ENCODE peak calls at places on chromosomes 1 and 21, in four cellular contexts. Q, C, V and I are unnamed samples.

GRCh38 chr1:64550505-64550904 is 80.6 kb downstream of the CACHD1 start:
- DNase-seq in Q (no peak), C (no peak), V (no peak), I (no peak)

GRCh38 chr21:37866027-37866426 is 50.2 kb downstream of the KCNJ6 start:
- DNase-seq in Q (no peak), C (peak; percentile 23), V (no peak), I (no peak)

GRCh38 chr1:40988280-40988679 is 8.8 kb downstream of the CTPS1 start:
- DNase-seq in Q (no peak), C (no peak), V (no peak), I (no peak)

GRCh38 chr1:36711480-36711879 is 228.8 kb upstream of the CSF3R start:
- DNase-seq in Q (no peak), C (no peak), V (no peak), I (no peak)

GRCh38 chr1:66282885-66283284 is 251.1 kb upstream of the SGIP1 start:
- DNase-seq in Q (no peak), C (no peak), V (no peak), I (no peak)

GRCh38 chr1:37932759-37933158 is 14.1 kb downstream of the INPP5B start:
- DNase-seq in Q (no peak), C (no peak), V (no peak), I (no peak)

GRCh38 chr1:112744019-112744578 is 29.0 kb upstream of the PPM1J start:
- DNase-seq in Q (no peak), C (peak; percentile 4), V (no peak), I (no peak)

GRCh38 chr1:33836911-33837310 is 27.0 kb upstream of the HMGB4 start:
- DNase-seq in Q (no peak), C (no peak), V (no peak), I (no peak)

GRCh38 chr21:21688877-21689276 is 690.7 kb downstream of the NCAM2 start:
- DNase-seq in Q (no peak), C (peak; percentile 23), V (no peak), I (no peak)

GRCh38 chr1:10920063-10920626 is 92.3 kb upstream of the TARDBP start:
- DNase-seq in Q (no peak), C (no peak), V (no peak), I (no peak)

GRCh38 chr1:26733982-26734381 is 38.2 kb downstream of the ARID1A start:
- DNase-seq in Q (no peak), C (no peak), V (no peak), I (no peak)

GRCh38 chr21:16792155-16792554 is 720.7 kb upstream of the CXADR start:
- DNase-seq in Q (no peak), C (peak; percentile 1), V (no peak), I (no peak)

GRCh38 chr1:107138166-107138565 is 2.7 kb upstream of the NTNG1 start:
- DNase-seq in Q (no peak), C (no peak), V (no peak), I (no peak)

GRCh38 chr21:17532292-17532691 is 19.4 kb downstream of the CXADR start:
- DNase-seq in Q (no peak), C (no peak), V (no peak), I (no peak)

GRCh38 chr1:36953061-36953460 is 81.3 kb downstream of the GRIK3 start:
- DNase-seq in Q (no peak), C (no peak), V (no peak), I (no peak)

GRCh38 chr1:215888159-215888558 is 321.1 kb downstream of the KCTD3 start:
- DNase-seq in Q (no peak), C (no peak), V (no peak), I (no peak)

GRCh38 chr21:36211660-36212512 is 55.3 kb downstream of the DOP1B start:
- DNase-seq in Q (no peak), C (no peak), V (no peak), I (no peak)

GRCh38 chr1:172040466-172040865 is 199.2 kb downstream of the DNM3 start:
- DNase-seq in Q (no peak), C (no peak), V (no peak), I (no peak)

GRCh38 chr1:172203135-172203823 is 217.2 kb upstream of the C1orf105 start:
- DNase-seq in Q (no peak), C (no peak), V (no peak), I (no peak)

GRCh38 chr1:100580446-100580845 is 42.5 kb downstream of the GPR88 start:
- DNase-seq in Q (no peak), C (no peak), V (no peak), I (no peak)

GRCh38 chr1:25829046-25829445 is 9.3 kb downstream of the MTFR1L start:
- DNase-seq in Q (no peak), C (peak; percentile 76), V (no peak), I (no peak)

GRCh38 chr1:197911172-197911856 is 5.9 kb upstream of the LHX9 start:
- DNase-seq in Q (no peak), C (no peak), V (no peak), I (peak; percentile 77)

GRCh38 chr1:98749152-98749756 is 87.7 kb downstream of the SNX7 start:
- DNase-seq in Q (no peak), C (no peak), V (no peak), I (no peak)

GRCh38 chr1:243470492-243470891 is 214.7 kb downstream of the SDCCAG8 start:
- DNase-seq in Q (no peak), C (no peak), V (no peak), I (no peak)

GRCh38 chr1:92953491-92953890 is 7.8 kb downstream of the DIPK1A start:
- DNase-seq in Q (no peak), C (no peak), V (no peak), I (no peak)

GRCh38 chr1:226364129-226364899 is 43.6 kb downstream of the PARP1 start:
- DNase-seq in Q (no peak), C (peak; percentile 6), V (no peak), I (no peak)

GRCh38 chr1:119729044-119729443 is 17.3 kb downstream of the PHGDH start:
- DNase-seq in Q (no peak), C (no peak), V (no peak), I (no peak)

DNA sequence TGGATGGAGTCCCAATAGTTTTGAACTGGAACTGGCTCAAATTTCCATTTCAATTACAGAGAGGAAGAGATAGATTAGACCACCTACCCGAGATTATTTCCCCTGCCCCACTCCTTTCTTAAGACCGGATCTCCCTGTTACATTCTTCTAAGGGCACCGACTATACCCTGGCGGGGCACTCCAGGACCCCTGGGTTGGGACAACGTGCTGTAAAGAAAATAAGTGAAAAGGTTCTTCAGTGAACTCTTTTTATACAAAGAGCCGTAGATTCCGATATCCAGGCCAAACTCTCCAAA is 6.7 kb downstream of the NR5A2 start:
- DNase-seq in Q (no peak), C (no peak), V (no peak), I (no peak)
- H3K4me3 ChIP-seq in Q (peak overlapping the region; percentile 58), C (no peak overlapping the region), V (peak overlapping the region; percentile 8), I (no peak overlapping the region)

GRCh38 chr1:12594490-12594889 is 23.5 kb downstream of the DHRS3 start:
- DNase-seq in Q (no peak), C (no peak), V (no peak), I (no peak)
- H3K4me3 ChIP-seq in Q (peak overlapping the region; percentile 22), C (no peak overlapping the region), V (peak overlapping the region; percentile 37), I (no peak overlapping the region)

DNA sequence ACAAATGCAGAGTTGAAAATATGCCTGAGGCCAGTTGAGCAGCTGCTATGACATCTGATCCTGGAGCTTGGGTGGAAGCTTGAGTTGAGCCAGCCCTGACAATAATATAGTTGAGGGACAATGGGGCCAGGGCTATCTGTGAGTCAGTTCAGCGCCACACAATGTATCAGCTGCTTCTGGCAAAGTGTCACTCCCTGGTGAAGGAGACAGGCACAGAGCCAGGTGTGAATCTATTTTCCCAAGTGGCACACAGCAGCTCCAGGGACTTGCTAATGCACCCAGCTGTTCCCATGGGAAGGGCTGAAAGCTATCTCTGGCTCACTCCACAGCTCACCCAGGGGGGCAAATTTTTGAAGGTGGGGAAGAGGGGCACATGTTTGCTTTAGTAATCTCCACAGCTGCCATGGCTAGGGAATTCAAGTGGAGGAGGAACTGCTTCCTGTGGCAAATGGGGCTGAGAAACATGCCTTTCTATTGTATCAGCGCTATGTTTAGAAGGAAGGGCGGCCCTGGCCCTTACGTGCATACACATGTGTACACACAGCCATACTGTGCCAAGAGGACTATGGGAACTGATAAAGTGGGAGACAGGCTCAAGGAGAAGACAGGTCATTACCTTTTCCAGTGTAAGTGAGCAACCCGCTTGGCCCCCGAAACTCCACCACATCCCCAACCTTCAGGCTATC is 2.2 kb downstream of the CYB5R1 start:
- DNase-seq in Q (no peak), C (peak; percentile 79), V (peak; percentile 75), I (no peak)
- H3K4me3 ChIP-seq in Q (no peak overlapping the region), C (no peak overlapping the region), V (no peak overlapping the region), I (no peak overlapping the region)

GRCh38 chr1:47533176-47534039 is 95.6 kb downstream of the FOXD2 start:
- DNase-seq in Q (peak; percentile 32), C (peak; percentile 43), V (peak; percentile 35), I (peak; percentile 44)

GRCh38 chr1:47534040-47534328 is 96.1 kb downstream of the FOXD2 start:
- DNase-seq in Q (peak; percentile 8), C (no peak), V (no peak), I (no peak)

GRCh38 chr1:47529520-47530098 is 91.8 kb downstream of the FOXD2 start:
- DNase-seq in Q (no peak), C (no peak), V (no peak), I (no peak)

GRCh38 chr1:47534417-47534816 is 96.6 kb downstream of the FOXD2 start:
- DNase-seq in Q (no peak), C (peak; percentile 73), V (no peak), I (no peak)

DNA sequence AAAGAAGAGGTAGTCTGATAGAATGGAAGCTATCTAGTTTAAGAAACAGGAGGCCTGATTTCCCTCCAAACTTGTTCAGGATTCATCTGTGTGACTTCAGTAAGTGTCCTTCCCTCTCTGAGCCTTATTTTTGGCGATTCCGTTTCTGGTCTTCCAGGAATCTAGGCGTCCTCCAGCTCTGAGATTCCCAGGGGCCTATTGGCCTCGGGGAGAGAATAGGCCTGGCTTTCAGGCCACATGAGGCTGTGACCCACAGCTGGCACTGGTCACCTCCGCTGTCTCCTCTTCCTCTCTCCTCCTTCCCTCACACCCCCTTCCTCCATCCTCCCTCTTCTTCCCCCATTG is 95.0 kb downstream of the FOXD2 start:
- DNase-seq in Q (no peak), C (no peak), V (no peak), I (no peak)
- H3K4me3 ChIP-seq in Q (peak overlapping the region; percentile 30), C (no peak overlapping the region), V (peak overlapping the region; percentile 46), I (peak overlapping the region; percentile 31)

DNA sequence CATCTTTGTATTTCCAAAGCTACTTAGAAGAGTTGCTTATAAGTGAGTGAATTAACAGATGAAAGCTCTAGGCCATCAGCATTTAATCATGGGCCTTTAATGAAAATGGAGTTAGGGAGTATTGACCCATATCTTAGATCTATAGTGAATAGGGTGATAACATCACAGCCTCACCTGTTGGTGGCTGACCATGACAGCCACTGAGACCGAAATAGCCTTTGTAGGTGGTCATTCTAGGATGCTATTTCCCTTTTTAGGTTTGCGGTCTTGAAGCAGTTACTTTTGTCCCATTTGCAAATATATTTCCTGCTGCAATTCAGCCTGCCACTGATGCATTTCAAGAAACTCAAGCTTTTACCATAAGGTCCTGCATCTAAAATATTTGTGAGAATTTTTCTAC is 410.1 kb upstream of the LYPLAL1 start:
- DNase-seq in Q (no peak), C (no peak), V (no peak), I (no peak)
- H3K4me3 ChIP-seq in Q (no peak overlapping the region), C (no peak overlapping the region), V (no peak overlapping the region), I (no peak overlapping the region)

GRCh38 chr1:3910049-3910731 is 10.1 kb upstream of the C1orf174 start:
- DNase-seq in Q (no peak), C (no peak), V (no peak), I (peak; percentile 32)
- H3K4me3 ChIP-seq in Q (no peak overlapping the region), C (no peak overlapping the region), V (no peak overlapping the region), I (no peak overlapping the region)